ENCODE peak calls at places on chromosomes 3 and 15, in five cellular contexts. M is GM12878, E is A549, A is HepG2, Z is K562. W is an unnamed sample.

GRCh38 chr3:119360046-119360445 is 65.9 kb downstream of the ARHGAP31 start:
- DNase-seq in M (no peak), E (no peak), A (no peak), Z (no peak), W (no peak)

GRCh38 chr3:47002490-47003410 is 23.3 kb downstream of the NBEAL2 start:
- DNase-seq in M (no peak), E (no peak), A (no peak), Z (no peak), W (peak; percentile 85)

GRCh38 chr3:150376001-150376848 is 31.9 kb upstream of the TSC22D2 start:
- DNase-seq in M (no peak), E (no peak), A (peak; percentile 14), Z (no peak), W (no peak)

GRCh38 chr3:139764936-139765335 is 87.2 kb upstream of the NMNAT3 start:
- DNase-seq in M (no peak), E (no peak), A (no peak), Z (no peak), W (no peak)

GRCh38 chr3:146929696-146930095 is 324.6 kb upstream of the PLSCR5 start:
- DNase-seq in M (no peak), E (no peak), A (no peak), Z (no peak), W (no peak)

GRCh38 chr3:126261037-126261436 is 80.7 kb upstream of the ALDH1L1 start:
- DNase-seq in M (no peak), E (no peak), A (peak; percentile 62), Z (no peak), W (no peak)

GRCh38 chr3:39809995-39810595 is 686 bp downstream of the MYRIP start:
- DNase-seq in M (no peak), E (no peak), A (no peak), Z (no peak), W (peak; percentile 36)

GRCh38 chr3:117567903-117568302 is 858.3 kb downstream of the TUSC7 start:
- DNase-seq in M (no peak), E (no peak), A (no peak), Z (no peak), W (no peak)

DNA sequence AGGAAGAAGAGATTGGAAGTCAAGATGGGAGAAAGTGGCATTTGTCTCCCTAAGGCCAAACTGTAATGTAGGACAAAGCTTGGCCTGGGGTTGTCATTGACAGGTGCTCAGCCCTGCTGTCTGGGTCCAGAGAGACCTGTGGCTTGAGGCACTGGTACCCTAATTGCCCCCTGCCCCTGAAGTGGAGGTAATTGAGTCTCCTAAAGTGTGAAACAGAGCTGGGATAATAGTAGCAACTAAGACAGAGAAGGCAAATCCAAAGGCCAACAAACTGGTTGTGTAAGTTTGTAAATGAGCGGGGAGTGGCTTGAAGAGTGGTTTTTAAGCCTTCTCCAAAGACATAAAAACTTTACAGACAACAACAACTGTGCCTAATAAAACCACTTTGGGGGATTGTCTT is 264.2 kb upstream of the ROPN1 start:
- DNase-seq in M (no peak), E (no peak), A (no peak), Z (no peak), W (no peak)
- TF ChIP-seq ESRRA in M (no peak), E (no peak), A (no peak), Z (no peak), W (no peak)

DNA sequence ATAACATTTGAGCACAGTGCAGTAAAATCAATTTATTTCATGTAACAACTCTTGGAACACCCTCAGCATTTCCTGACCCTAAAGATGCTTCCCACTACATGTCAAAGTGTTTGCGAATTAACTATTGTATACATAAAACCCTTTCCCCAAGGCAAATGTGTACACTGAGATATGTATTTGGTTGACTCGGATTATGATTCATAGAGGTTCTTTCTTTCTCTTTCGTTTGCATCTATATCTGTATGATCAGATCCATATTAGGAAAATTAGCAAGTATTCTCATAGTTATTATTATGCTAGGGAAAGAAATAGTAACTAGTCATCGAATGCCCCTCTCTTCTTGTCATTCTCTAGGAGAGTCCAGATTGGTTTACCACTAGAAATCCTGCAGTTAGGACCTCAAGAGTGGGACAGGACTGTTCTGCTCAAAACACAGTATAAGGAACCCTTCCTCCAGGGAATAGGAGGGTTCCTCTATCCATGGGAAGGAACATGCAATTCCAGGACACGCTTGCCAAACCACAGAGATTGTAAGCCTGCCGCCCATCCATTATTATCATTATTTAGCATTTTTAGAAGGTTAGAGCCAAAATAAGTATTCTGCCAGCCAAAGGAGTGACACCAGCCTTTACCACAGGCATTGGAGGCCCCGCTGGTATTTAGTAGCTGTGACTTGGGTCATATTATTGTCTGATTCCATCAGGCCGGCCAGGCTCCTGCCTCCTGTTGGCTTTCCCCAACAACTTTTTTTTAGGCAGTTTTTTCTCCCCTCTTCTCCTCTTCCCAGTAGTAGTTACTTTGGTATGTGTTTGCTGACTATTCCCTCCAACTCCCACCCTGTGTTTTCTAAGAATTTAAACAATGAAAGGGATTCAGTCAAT is 100.7 kb downstream of the GALK2 start:
- DNase-seq in M (no peak), E (no peak), A (no peak), Z (no peak), W (no peak)
- TF ChIP-seq ESRRA in M (no peak), E (no peak), A (no peak), Z (no peak), W (no peak)

GRCh38 chr15:44535092-44535491 is 1.9 kb upstream of the EIF3J start:
- DNase-seq in M (no peak), E (no peak), A (no peak), Z (no peak), W (no peak)
- TF ChIP-seq ESRRA in M (no peak), E (no peak), A (no peak), Z (no peak), W (no peak)

GRCh38 chr15:80041497-80042253 is 17.8 kb upstream of the ZFAND6 start:
- DNase-seq in M (no peak), E (no peak), A (no peak), Z (no peak), W (no peak)

GRCh38 chr15:80042568-80042967 is 16.9 kb upstream of the ZFAND6 start:
- DNase-seq in M (no peak), E (no peak), A (no peak), Z (no peak), W (no peak)
- TF ChIP-seq ESRRA in M (no peak), E (no peak), A (no peak), Z (no peak), W (no peak)

DNA sequence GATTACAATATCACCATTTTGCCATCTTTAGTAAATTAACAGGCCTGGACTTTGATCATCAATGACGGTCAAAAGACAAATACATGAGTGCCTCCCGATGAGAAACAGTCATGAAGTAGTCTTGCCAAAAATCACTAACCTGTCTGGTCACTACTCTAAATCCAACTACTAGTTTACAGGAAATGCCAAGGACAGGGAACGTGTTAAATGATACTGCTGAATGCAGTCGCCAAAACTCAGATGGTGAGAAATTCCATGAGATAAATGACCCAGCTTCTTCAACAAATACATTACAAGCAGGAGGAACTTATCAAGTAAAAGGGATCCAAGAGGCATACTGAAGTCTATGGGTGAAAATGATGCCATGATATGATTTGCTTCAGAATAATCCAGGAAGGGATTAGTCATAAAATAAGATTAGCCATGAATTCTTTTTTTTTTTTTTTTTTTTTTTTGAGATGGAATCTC is 35.8 kb upstream of the ATP13A3 start:
- DNase-seq in M (no peak), E (no peak), A (no peak), Z (no peak), W (no peak)
- TF ChIP-seq ESRRA in M (no peak), E (no peak), A (no peak), Z (no peak), W (no peak)

GRCh38 chr15:77852241-77853007 is 219.7 kb upstream of the LINGO1 start:
- DNase-seq in M (no peak), E (no peak), A (no peak), Z (no peak), W (no peak)

GRCh38 chr15:77851086-77851485 is 218.4 kb upstream of the LINGO1 start:
- DNase-seq in M (no peak), E (no peak), A (no peak), Z (no peak), W (no peak)

GRCh38 chr15:77853910-77854309 is 221.2 kb upstream of the LINGO1 start:
- DNase-seq in M (no peak), E (no peak), A (no peak), Z (no peak), W (no peak)

GRCh38 chr15:77853008-77853328 is 220.3 kb upstream of the LINGO1 start:
- DNase-seq in M (no peak), E (no peak), A (no peak), Z (no peak), W (no peak)

DNA sequence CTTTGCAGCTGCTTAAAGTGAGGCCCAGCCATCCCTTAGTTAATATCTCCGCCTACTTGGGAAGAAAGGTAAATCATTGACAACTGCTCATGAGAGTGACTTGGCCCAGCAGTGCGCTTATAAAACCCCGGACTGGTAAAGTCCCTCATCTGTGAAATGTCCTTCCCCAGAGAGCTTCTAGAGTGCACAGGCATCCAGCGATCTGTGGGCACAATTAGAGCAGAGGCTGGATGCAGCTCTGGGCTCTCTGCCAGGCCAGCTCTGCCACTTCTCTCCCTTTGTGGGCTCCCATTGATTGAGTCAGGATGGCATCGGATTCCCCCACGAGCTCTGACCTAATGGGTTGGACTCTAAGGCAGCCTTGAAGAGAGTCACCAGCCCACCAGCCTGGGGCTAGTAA is 219.0 kb upstream of the LINGO1 start:
- DNase-seq in M (no peak), E (no peak), A (peak; percentile 6), Z (no peak), W (no peak)
- TF ChIP-seq ESRRA in M (no peak), E (no peak), A (no peak), Z (no peak), W (no peak)

GRCh38 chr3:81289676-81290075 is 471.8 kb downstream of the GBE1 start:
- DNase-seq in M (no peak), E (no peak), A (no peak), Z (no peak), W (no peak)
- TF ChIP-seq ESRRA in M (no peak), E (no peak), A (no peak), Z (no peak), W (no peak)

W was measured in WTC11.